ENCODE peak calls at places on chromosomes 1 and 21, in ten cellular contexts. H, M, B, V, K, Z, W, S, I and E are unnamed samples. For H3K36me3, the result is how much of the 10 kb centered on the place peaks cover.

GRCh38 chr1:51840743-51841461 is 37.6 kb downstream of the NRDC start:
- DNase-seq in H (no peak), B (peak), K (no peak), I (no peak), V (no peak), M (no peak), W (no peak), S (no peak), Z (no peak), E (no peak)

GRCh38 chr21:39125752-39126485 is 57.3 kb downstream of the PSMG1 start:
- DNase-seq in K (no peak), S (peak), V (peak), Z (peak), I (no peak), M (peak), H (no peak), W (peak), B (peak), E (no peak)

GRCh38 chr1:183734600-183735036 is 70.3 kb upstream of the RGL1 start:
- DNase-seq in I (no peak), K (peak), H (no peak), M (no peak), V (peak), W (peak), B (no peak), Z (no peak), S (peak), E (no peak)

GRCh38 chr1:75575837-75576236 is 35.1 kb downstream of the SLC44A5 start:
- DNase-seq in B (no peak), K (no peak), M (no peak), H (no peak), I (no peak), V (no peak), Z (no peak), S (no peak), W (no peak), E (no peak)

GRCh38 chr1:7267493-7267892 is 482.2 kb downstream of the CAMTA1 start:
- DNase-seq in Z (no peak), S (no peak), H (no peak), K (no peak), M (peak), I (no peak), V (no peak), W (no peak), B (no peak), E (no peak)

GRCh38 chr1:225410036-225410435 is 17.8 kb downstream of the LBR start:
- DNase-seq in B (no peak), W (no peak), H (no peak), I (no peak), S (no peak), M (no peak), Z (no peak), V (no peak), K (no peak), E (no peak)

GRCh38 chr1:60573121-60573520 is 499.6 kb upstream of the C1orf87 start:
- DNase-seq in B (peak), I (no peak), Z (no peak), S (no peak), M (peak), H (no peak), K (no peak), V (no peak), W (peak), E (no peak)

GRCh38 chr1:208065862-208066261 is 154.9 kb upstream of the CD34 start:
- DNase-seq in M (no peak), Z (no peak), I (no peak), K (no peak), W (peak), B (no peak), V (no peak), S (peak), H (no peak), E (no peak)

GRCh38 chr1:228050571-228051181 is 31.8 kb upstream of the ARF1 start:
- DNase-seq in B (no peak), M (no peak), Z (no peak), S (no peak), W (no peak), I (no peak), H (no peak), K (no peak), V (no peak), E (no peak)

GRCh38 chr1:8382608-8383525 is 65.0 kb downstream of the SLC45A1 start:
- DNase-seq in I (no peak), V (no peak), M (no peak), K (no peak), B (no peak), H (no peak), Z (no peak), S (no peak), W (no peak), E (no peak)

GRCh38 chr1:28893403-28894102 is 20.8 kb upstream of the EPB41 start:
- DNase-seq in K (no peak), I (peak), M (no peak), W (no peak), Z (peak), S (peak), B (peak), H (no peak), V (peak), E (no peak)

GRCh38 chr1:234603221-234604204 is 6.5 kb downstream of the IRF2BP2 start:
- DNase-seq in V (no peak), W (no peak), M (peak), I (no peak), H (no peak), K (no peak), Z (no peak), S (no peak), B (peak), E (no peak)

GRCh38 chr21:42330380-42331336 is 15.4 kb upstream of the TFF3 start:
- DNase-seq in W (no peak), S (no peak), I (no peak), H (no peak), Z (no peak), K (no peak), V (no peak), B (no peak), M (no peak), E (no peak)

GRCh38 chr1:177873238-177873637 is 96.6 kb downstream of the SEC16B start:
- DNase-seq in S (peak), H (no peak), B (peak), M (peak), V (no peak), K (no peak), Z (no peak), I (peak), W (no peak), E (no peak)

GRCh38 chr21:38758815-38759214 is 46.9 kb upstream of the ETS2 start:
- DNase-seq in S (no peak), I (no peak), B (no peak), M (no peak), V (no peak), W (no peak), Z (no peak), H (no peak), K (no peak), E (no peak)

GRCh38 chr1:221563476-221563921 is 178.4 kb downstream of the DUSP10 start:
- DNase-seq in V (no peak), K (no peak), Z (no peak), S (no peak), B (no peak), W (no peak), M (no peak), I (no peak), H (no peak), E (no peak)

GRCh38 chr1:220113136-220113695 is 19.3 kb downstream of the IARS2 start:
- DNase-seq in K (no peak), I (no peak), W (no peak), H (no peak), M (peak), V (peak), Z (peak), B (peak), S (no peak), E (no peak)

GRCh38 chr1:88061830-88062177 is 622.3 kb upstream of the PKN2 start:
- DNase-seq in V (no peak), H (no peak), W (no peak), Z (no peak), I (no peak), S (no peak), M (no peak), B (no peak), K (no peak), E (no peak)
- TF ChIP-seq CTCF in V (no peak), H (no peak), W (no peak), Z (no peak), I (no peak), S (no peak), M (no peak), B (peak), K (peak), E (no peak)

DNA sequence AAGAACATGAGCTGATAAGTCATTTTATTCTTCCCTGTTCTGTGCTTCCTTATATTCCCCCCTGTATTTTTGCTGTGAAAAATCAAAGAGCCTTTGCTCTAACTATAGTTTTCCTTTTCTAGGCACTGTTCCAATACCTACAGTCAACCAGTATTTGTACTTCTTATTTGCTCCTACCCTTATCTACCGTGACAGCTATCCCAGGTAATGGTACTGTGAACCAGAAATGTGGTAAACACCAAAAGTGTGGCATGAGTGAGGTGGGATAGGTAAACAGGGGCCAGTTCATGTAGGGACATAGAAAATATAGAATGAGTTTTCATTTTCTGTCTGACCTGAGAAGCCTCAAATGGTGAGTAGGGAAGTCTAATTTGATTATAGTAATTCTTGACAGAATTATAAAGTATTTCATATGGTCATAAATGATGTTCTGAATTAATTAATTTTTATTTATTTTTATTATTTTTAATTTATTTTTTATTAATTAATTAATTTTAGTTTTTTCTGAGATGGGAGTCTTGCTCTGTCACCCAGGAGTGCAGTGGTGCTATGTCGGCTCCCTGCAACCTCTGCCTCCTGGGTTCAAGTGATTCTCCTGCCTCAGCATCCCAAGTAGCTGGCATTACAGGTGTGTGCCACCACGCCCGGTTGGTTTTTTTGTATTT is 22.9 kb upstream of the AXDND1 start:
- DNase-seq in W (no peak), B (no peak), H (no peak), K (no peak), I (no peak), M (no peak), S (no peak), Z (no peak), V (no peak), E (no peak)
- H3K36me3 ChIP-seq in W (under half), B (under half), H (under half), K (half or more), I (under half), M (under half), S (half or more), Z (under half), V (under half), E (under half)

GRCh38 chr1:118984086-118984989 is 3.8 kb downstream of the TBX15 start:
- DNase-seq in V (peak), Z (no peak), K (no peak), B (no peak), S (peak), M (no peak), I (peak), H (peak), W (peak), E (no peak)
- TF ChIP-seq CTCF in V (peak), Z (no peak), K (no peak), B (no peak), S (no peak), M (no peak), I (no peak), H (no peak), W (no peak), E (no peak)

GRCh38 chr21:46334351-46335140 is 10.6 kb downstream of the PCNT start:
- DNase-seq in M (no peak), K (no peak), B (no peak), I (peak), W (no peak), V (no peak), Z (no peak), S (no peak), H (no peak), E (no peak)
- H3K36me3 ChIP-seq in M (under half), K (half or more), B (half or more), I (half or more), W (under half), V (under half), Z (half or more), S (under half), H (under half), E (under half)

GRCh38 chr1:46535063-46535462 is 16.4 kb downstream of the KNCN start:
- DNase-seq in H (no peak), K (no peak), B (peak), M (peak), V (no peak), Z (peak), I (peak), W (peak), S (peak), E (no peak)
- TF ChIP-seq CTCF in H (peak), K (peak), B (peak), M (peak), V (peak), Z (peak), I (peak), W (peak), S (peak), E (peak)

DNA sequence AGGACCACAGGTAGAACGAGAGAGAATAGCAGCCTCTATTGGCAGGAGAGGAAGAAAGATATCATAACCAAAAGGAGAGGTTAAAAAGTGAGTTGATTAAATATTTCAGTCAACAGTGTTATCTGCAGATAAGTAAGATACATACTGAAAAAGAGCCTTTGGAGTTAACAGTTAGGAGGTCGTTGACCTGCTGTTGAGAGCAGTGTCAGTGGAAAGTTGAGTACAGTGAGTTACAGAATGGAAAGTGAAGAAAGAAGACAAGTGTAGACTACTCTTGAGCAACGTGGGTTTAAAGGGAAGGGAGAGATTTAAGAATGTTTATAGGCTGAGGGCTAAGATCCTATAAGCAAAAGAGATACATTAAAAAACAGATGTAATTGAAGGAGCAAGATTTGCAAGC is 30.2 kb downstream of the GNAT2 start:
- DNase-seq in W (no peak), V (no peak), H (no peak), M (no peak), K (no peak), B (no peak), Z (no peak), S (peak), I (no peak), E (no peak)
- H3K36me3 ChIP-seq in W (under half), V (under half), H (under half), M (under half), K (half or more), B (half or more), Z (half or more), S (half or more), I (half or more), E (under half)

GRCh38 chr1:30063621-30064280 is 659.6 kb downstream of the MATN1 start:
- DNase-seq in I (no peak), B (peak), K (no peak), M (no peak), Z (no peak), S (no peak), H (no peak), V (no peak), W (no peak), E (no peak)

GRCh38 chr1:30061292-30062204 is 661.8 kb downstream of the MATN1 start:
- DNase-seq in V (no peak), K (no peak), H (no peak), W (no peak), S (no peak), B (no peak), I (no peak), Z (no peak), M (no peak), E (no peak)

GRCh38 chr1:30060738-30061137 is 662.6 kb downstream of the MATN1 start:
- DNase-seq in Z (no peak), K (no peak), S (no peak), H (no peak), V (no peak), M (no peak), W (no peak), B (no peak), I (no peak), E (no peak)

GRCh38 chr1:30054126-30054525 is 669.3 kb downstream of the MATN1 start:
- DNase-seq in B (no peak), M (no peak), V (peak), W (no peak), S (no peak), Z (no peak), H (no peak), K (no peak), I (no peak), E (no peak)

DNA sequence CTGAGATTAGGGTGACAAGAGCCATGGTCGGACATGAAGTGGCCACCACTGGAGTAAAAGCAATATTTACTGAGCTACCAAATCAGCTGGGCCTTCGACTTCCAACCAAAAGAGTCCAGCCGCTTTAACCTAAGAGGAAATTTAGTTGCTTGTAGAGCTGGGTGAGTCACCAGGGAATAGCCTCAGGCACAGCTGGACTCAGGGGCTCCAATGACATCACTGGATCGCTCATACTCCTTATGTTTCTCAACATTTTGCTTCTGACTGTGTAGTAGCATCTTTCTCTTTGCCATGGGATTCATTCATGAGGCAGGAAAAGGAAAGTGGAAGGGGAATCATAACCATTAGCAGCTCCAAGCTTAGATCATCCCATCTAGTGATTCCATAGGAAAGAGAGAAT is 664.4 kb downstream of the MATN1 start:
- DNase-seq in M (peak), W (no peak), V (no peak), Z (peak), I (no peak), H (no peak), K (no peak), S (no peak), B (peak), E (no peak)
- TF ChIP-seq CTCF in M (no peak), W (no peak), V (no peak), Z (no peak), I (no peak), H (no peak), K (no peak), S (no peak), B (no peak), E (no peak)

DNA sequence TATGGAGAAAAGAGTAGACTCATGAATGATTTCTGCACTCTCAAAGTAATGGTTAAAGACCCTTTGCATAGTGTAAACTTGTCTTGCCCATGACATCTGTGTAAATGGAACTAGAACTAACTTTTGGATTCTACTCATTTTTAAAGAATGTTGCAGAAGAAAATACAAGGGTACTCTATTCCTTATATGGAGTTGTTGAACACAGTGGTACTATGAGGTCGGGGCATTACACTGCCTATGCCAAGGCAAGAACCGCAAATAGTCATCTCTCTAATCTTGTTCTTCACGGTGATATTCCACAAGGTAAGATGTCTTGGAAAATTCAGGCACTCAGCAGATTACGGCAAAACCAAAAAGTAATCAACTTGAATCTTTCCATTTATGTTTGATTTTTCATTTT is 19.8 kb downstream of the CCT8 start:
- DNase-seq in B (no peak), M (no peak), K (no peak), H (no peak), I (no peak), Z (no peak), V (no peak), S (no peak), W (no peak), E (no peak)
- H3K36me3 ChIP-seq in B (half or more), M (under half), K (half or more), H (under half), I (half or more), Z (half or more), V (under half), S (half or more), W (under half), E (under half)